ENCODE peak calls at places on chromosomes 13 and 19, in six cellular contexts. W is stimulated activated CD8-positive, alpha-beta memory T cell treated with anti-CD3 and anti-CD28 coated beads, Interleukin-15, amount 100 ng/mL, for 24 hours; M is T-helper 1 cell; I is effector memory CD4-positive, alpha-beta T cell; E is hepatic stellate cell; Q is non-pigmented ciliary epithelial cell. Y is an unnamed sample.

GRCh38 chr13:24165746-24166145 is 5.2 kb downstream of the SPATA13 start:
- DNase-seq in W (no peak), M (no peak), I (no peak), E (peak), Q (no peak), Y (no peak)

GRCh38 chr13:24228852-24229458 is 68.4 kb downstream of the SPATA13 start:
- DNase-seq in W (no peak), M (peak), I (no peak), E (peak), Q (no peak), Y (peak)

GRCh38 chr13:41945926-41946325 is 15.0 kb downstream of the VWA8 start:
- DNase-seq in W (no peak), M (no peak), I (no peak), E (no peak), Q (no peak), Y (no peak)

GRCh38 chr19:14127929-14128509 is 8.4 kb downstream of the ASF1B start:
- DNase-seq in W (no peak), M (no peak), I (no peak), E (no peak), Q (no peak), Y (no peak)

GRCh38 chr13:113398963-113399754 is 35.2 kb upstream of the GRTP1 start:
- DNase-seq in W (no peak), M (no peak), I (no peak), E (no peak), Q (peak), Y (peak)

GRCh38 chr19:57887195-57887941 is 1.5 kb downstream of the ZNF814 start:
- DNase-seq in W (no peak), M (no peak), I (no peak), E (no peak), Q (peak), Y (no peak)

GRCh38 chr19:32265991-32266390 is 79.4 kb upstream of the ZNF507 start:
- DNase-seq in W (no peak), M (no peak), I (no peak), E (no peak), Q (no peak), Y (no peak)

GRCh38 chr13:95185851-95186250 is 115.4 kb downstream of the ABCC4 start:
- DNase-seq in W (no peak), M (peak), I (peak), E (no peak), Q (no peak), Y (no peak)

GRCh38 chr13:114196629-114197028 is 17.6 kb downstream of the CFAP97D2 start:
- DNase-seq in W (no peak), M (no peak), I (no peak), E (no peak), Q (no peak), Y (no peak)

GRCh38 chr19:38912600-38913514 is 871 bp upstream of the CCER2 start:
- DNase-seq in W (no peak), M (no peak), I (no peak), E (no peak), Q (no peak), Y (no peak)

GRCh38 chr19:30116984-30117555 is 175.0 kb downstream of the URI1 start:
- DNase-seq in W (no peak), M (no peak), I (no peak), E (no peak), Q (no peak), Y (no peak)

GRCh38 chr19:38499532-38499931 is 66.0 kb downstream of the RYR1 start:
- DNase-seq in W (no peak), M (no peak), I (no peak), E (no peak), Q (no peak), Y (no peak)

GRCh38 chr19:48397636-48398328 is 4.3 kb downstream of the GRIN2D start:
- DNase-seq in W (no peak), M (no peak), I (no peak), E (no peak), Q (no peak), Y (no peak)

GRCh38 chr19:49231389-49231788 is 73.8 kb downstream of the TRPM4 start:
- DNase-seq in W (no peak), M (peak), I (no peak), E (no peak), Q (no peak), Y (no peak)

GRCh38 chr13:51902776-51903175 is 41.0 kb downstream of the CCDC70 start:
- DNase-seq in W (no peak), M (peak), I (no peak), E (no peak), Q (no peak), Y (no peak)

GRCh38 chr13:98173431-98173921 is 3.6 kb downstream of the RNF113B start:
- DNase-seq in W (no peak), M (no peak), I (no peak), E (peak), Q (peak), Y (peak)

GRCh38 chr19:34171877-34172660 is at the start of gene LSM14A:
- DNase-seq in W (peak), M (peak), I (peak), E (peak), Q (peak), Y (peak)

Y was measured in astrocyte of the cerebellum.